ENCODE peak calls at places on chromosomes 16 and 17, in nine cellular contexts. One of them, this sample, is unnamed.

GRCh38 chr16:9048302-9048700 is 43.1 kb upstream of the HAPSTR1 start:
- DNase-seq in HepG2: no peak
- DNase-seq in A549: no peak
- DNase-seq in mammary epithelial cell: no peak
- DNase-seq in RWPE2: no peak
- DNase-seq in psoas muscle: no peak
- DNase-seq in CD8-positive, alpha-beta T cell: no peak
- DNase-seq in AG04450: no peak
- DNase-seq in coronary artery: no peak
- DNase-seq in this sample: no peak

GRCh38 chr17:45342871-45343526 is 26.2 kb upstream of the MAP3K14 start:
- DNase-seq in HepG2: no peak
- DNase-seq in A549: no peak
- DNase-seq in mammary epithelial cell: no peak
- DNase-seq in RWPE2: no peak
- DNase-seq in psoas muscle: no peak
- DNase-seq in CD8-positive, alpha-beta T cell: no peak
- DNase-seq in AG04450: no peak
- DNase-seq in coronary artery: no peak
- DNase-seq in this sample: no peak

GRCh38 chr16:74568961-74569631 is 37.8 kb downstream of the GLG1 start:
- DNase-seq in HepG2: no peak
- DNase-seq in A549: no peak
- DNase-seq in mammary epithelial cell: peak; percentile 73
- DNase-seq in RWPE2: no peak
- DNase-seq in psoas muscle: no peak
- DNase-seq in CD8-positive, alpha-beta T cell: no peak
- DNase-seq in AG04450: no peak
- DNase-seq in coronary artery: no peak
- DNase-seq in this sample: no peak

GRCh38 chr17:31433091-31433790 is 41.8 kb downstream of the RAB11FIP4 start:
- DNase-seq in HepG2: no peak
- DNase-seq in A549: no peak
- DNase-seq in mammary epithelial cell: no peak
- DNase-seq in RWPE2: no peak
- DNase-seq in psoas muscle: no peak
- DNase-seq in CD8-positive, alpha-beta T cell: peak; percentile 55
- DNase-seq in AG04450: no peak
- DNase-seq in coronary artery: no peak
- DNase-seq in this sample: no peak

GRCh38 chr17:69523252-69523861 is 108.9 kb downstream of the MAP2K6 start:
- DNase-seq in HepG2: peak; percentile 58
- DNase-seq in A549: peak; percentile 28
- DNase-seq in mammary epithelial cell: peak; percentile 44
- DNase-seq in RWPE2: no peak
- DNase-seq in psoas muscle: no peak
- DNase-seq in CD8-positive, alpha-beta T cell: no peak
- DNase-seq in AG04450: peak; percentile 24
- DNase-seq in coronary artery: no peak
- DNase-seq in this sample: no peak

GRCh38 chr16:68508641-68509240 is 30.4 kb upstream of the ZFP90 start:
- DNase-seq in HepG2: no peak
- DNase-seq in A549: no peak
- DNase-seq in mammary epithelial cell: no peak
- DNase-seq in RWPE2: no peak
- DNase-seq in psoas muscle: no peak
- DNase-seq in CD8-positive, alpha-beta T cell: no peak
- DNase-seq in AG04450: no peak
- DNase-seq in coronary artery: no peak
- DNase-seq in this sample: no peak

GRCh38 chr17:82596316-82596715 is 51.9 kb downstream of the WDR45B start:
- DNase-seq in HepG2: no peak
- DNase-seq in A549: no peak
- DNase-seq in mammary epithelial cell: no peak
- DNase-seq in RWPE2: no peak
- DNase-seq in psoas muscle: no peak
- DNase-seq in CD8-positive, alpha-beta T cell: no peak
- DNase-seq in AG04450: no peak
- DNase-seq in coronary artery: no peak
- DNase-seq in this sample: no peak

GRCh38 chr16:88282221-88283041 is 100.3 kb upstream of the ZNF469 start:
- DNase-seq in HepG2: no peak
- DNase-seq in A549: no peak
- DNase-seq in mammary epithelial cell: peak; percentile 79
- DNase-seq in RWPE2: no peak
- DNase-seq in psoas muscle: no peak
- DNase-seq in CD8-positive, alpha-beta T cell: no peak
- DNase-seq in AG04450: peak; percentile 21
- DNase-seq in coronary artery: no peak
- DNase-seq in this sample: no peak

GRCh38 chr16:78925071-78925714 is 675.3 kb downstream of the MAF start:
- DNase-seq in HepG2: peak; percentile 24
- DNase-seq in A549: peak; percentile 16
- DNase-seq in mammary epithelial cell: no peak
- DNase-seq in RWPE2: no peak
- DNase-seq in psoas muscle: peak; percentile 26
- DNase-seq in CD8-positive, alpha-beta T cell: no peak
- DNase-seq in AG04450: no peak
- DNase-seq in coronary artery: no peak
- DNase-seq in this sample: no peak

GRCh38 chr16:46859719-46860152 is 24.4 kb upstream of the GPT2 start:
- DNase-seq in HepG2: peak; percentile 82
- DNase-seq in A549: peak; percentile 80
- DNase-seq in mammary epithelial cell: peak; percentile 95
- DNase-seq in RWPE2: peak; percentile 94
- DNase-seq in psoas muscle: peak; percentile 44
- DNase-seq in CD8-positive, alpha-beta T cell: no peak
- DNase-seq in AG04450: peak; percentile 52
- DNase-seq in coronary artery: no peak
- DNase-seq in this sample: no peak

GRCh38 chr16:79653337-79654000 is 52.9 kb upstream of the MAF start:
- DNase-seq in HepG2: no peak
- DNase-seq in A549: no peak
- DNase-seq in mammary epithelial cell: no peak
- DNase-seq in RWPE2: no peak
- DNase-seq in psoas muscle: peak; percentile 35
- DNase-seq in CD8-positive, alpha-beta T cell: no peak
- DNase-seq in AG04450: no peak
- DNase-seq in coronary artery: no peak
- DNase-seq in this sample: no peak

GRCh38 chr16:67236551-67237395 is 9.8 kb downstream of the TMEM208 start:
- DNase-seq in HepG2: peak; percentile 46
- DNase-seq in A549: peak; percentile 75
- DNase-seq in mammary epithelial cell: peak; percentile 71
- DNase-seq in RWPE2: peak; percentile 85
- DNase-seq in psoas muscle: peak; percentile 73
- DNase-seq in CD8-positive, alpha-beta T cell: peak; percentile 59
- DNase-seq in AG04450: no peak
- DNase-seq in coronary artery: peak; percentile 74
- DNase-seq in this sample: no peak

DNA sequence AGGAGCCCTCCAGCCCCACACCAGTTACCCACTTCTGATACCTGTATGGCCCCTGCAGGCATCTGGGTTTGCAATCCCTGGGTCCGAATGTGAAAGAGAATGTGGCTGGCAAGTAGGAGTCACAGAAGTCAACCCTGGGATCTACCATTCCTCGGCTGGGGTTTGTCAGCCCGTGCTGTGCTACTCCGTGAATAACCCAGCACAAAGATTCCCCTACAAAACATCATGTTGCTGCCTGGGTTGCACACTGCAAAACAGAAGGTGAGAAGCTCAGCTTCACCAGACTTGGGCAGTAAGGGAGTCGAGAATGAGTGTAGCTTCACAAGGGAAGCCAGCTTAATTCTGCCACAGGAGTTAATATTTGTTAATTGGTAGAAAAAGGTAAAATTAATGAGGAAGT is 137.1 kb downstream of the ZFHX3 start:
- DNase-seq in HepG2: no peak
- DNase-seq in A549: no peak
- DNase-seq in mammary epithelial cell: no peak
- DNase-seq in RWPE2: no peak
- DNase-seq in psoas muscle: no peak
- DNase-seq in CD8-positive, alpha-beta T cell: no peak
- DNase-seq in AG04450: no peak
- DNase-seq in coronary artery: no peak
- DNase-seq in this sample: no peak
- H3K27ac ChIP-seq in HepG2: no peak overlapping the region
- H3K27ac ChIP-seq in A549: no peak overlapping the region
- H3K27ac ChIP-seq in mammary epithelial cell: no peak overlapping the region
- H3K27ac ChIP-seq in RWPE2: no peak overlapping the region
- H3K27ac ChIP-seq in psoas muscle: no peak overlapping the region
- H3K27ac ChIP-seq in CD8-positive, alpha-beta T cell: no peak overlapping the region
- H3K27ac ChIP-seq in AG04450: no peak overlapping the region
- H3K27ac ChIP-seq in coronary artery: no peak overlapping the region
- H3K27ac ChIP-seq in this sample: no peak overlapping the region

GRCh38 chr17:3893720-3894116 is 865 bp upstream of the CAMKK1 start:
- DNase-seq in HepG2: no peak
- DNase-seq in A549: no peak
- DNase-seq in mammary epithelial cell: no peak
- DNase-seq in RWPE2: no peak
- DNase-seq in psoas muscle: no peak
- DNase-seq in CD8-positive, alpha-beta T cell: no peak
- DNase-seq in AG04450: no peak
- DNase-seq in coronary artery: no peak
- DNase-seq in this sample: no peak
- H3K4me3 ChIP-seq in HepG2: no peak overlapping the region
- H3K4me3 ChIP-seq in A549: peak overlapping the region; percentile 79
- H3K4me3 ChIP-seq in mammary epithelial cell: peak overlapping the region; percentile 57
- H3K4me3 ChIP-seq in RWPE2: no peak overlapping the region
- H3K4me3 ChIP-seq in psoas muscle: peak overlapping the region; percentile 80
- H3K4me3 ChIP-seq in CD8-positive, alpha-beta T cell: peak overlapping the region; percentile 79
- H3K4me3 ChIP-seq in AG04450: no peak overlapping the region
- H3K4me3 ChIP-seq in coronary artery: peak overlapping the region; percentile 76
- H3K4me3 ChIP-seq in this sample: peak overlapping the region; percentile 76

DNA sequence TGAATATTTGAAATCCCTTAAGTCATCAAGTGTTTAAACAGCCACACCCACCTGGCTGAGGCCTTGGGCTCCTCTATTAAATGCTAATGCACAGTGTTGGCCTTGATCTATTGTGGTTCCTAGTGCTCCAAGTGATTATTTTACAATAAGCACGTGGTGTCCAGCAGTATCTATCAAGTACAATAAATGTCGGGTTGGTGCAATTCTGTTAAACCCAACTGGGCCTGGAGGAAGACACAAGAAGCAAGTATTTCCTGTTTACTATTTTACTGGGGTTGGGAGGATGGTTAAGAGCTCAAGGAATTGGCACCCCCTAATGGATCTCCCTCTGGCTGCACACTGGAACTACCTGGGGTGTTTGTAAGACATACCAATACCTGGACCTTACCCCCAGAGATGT is 72.1 kb upstream of the HNF1B start:
- DNase-seq in HepG2: no peak
- DNase-seq in A549: no peak
- DNase-seq in mammary epithelial cell: no peak
- DNase-seq in RWPE2: no peak
- DNase-seq in psoas muscle: no peak
- DNase-seq in CD8-positive, alpha-beta T cell: no peak
- DNase-seq in AG04450: no peak
- DNase-seq in coronary artery: no peak
- DNase-seq in this sample: no peak
- TF ChIP-seq CTCF in HepG2: no peak
- TF ChIP-seq CTCF in A549: no peak
- TF ChIP-seq CTCF in mammary epithelial cell: no peak
- TF ChIP-seq CTCF in RWPE2: no peak
- TF ChIP-seq CTCF in psoas muscle: no peak
- TF ChIP-seq CTCF in CD8-positive, alpha-beta T cell: no peak
- TF ChIP-seq CTCF in AG04450: no peak
- TF ChIP-seq CTCF in coronary artery: no peak
- TF ChIP-seq CTCF in this sample: no peak

DNA sequence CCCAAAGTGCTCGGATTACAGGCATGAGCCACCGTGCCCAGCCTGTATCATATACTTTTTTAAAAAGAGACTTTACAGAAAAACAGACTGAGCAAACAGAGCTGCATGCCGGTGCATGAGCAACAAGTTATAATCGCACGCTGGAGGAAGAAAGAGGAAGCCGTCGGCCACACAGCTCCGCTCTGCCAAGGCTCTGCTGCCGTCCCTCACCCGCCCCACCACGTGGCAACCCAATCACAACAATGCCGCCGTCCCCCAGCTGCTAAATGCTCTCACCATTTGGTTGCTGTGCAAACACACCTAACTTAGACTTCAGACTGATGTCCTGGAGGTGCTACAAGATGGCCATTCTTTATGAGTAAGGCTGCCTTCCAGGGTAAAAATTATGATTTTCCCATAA is 83.5 kb downstream of the ADCY9 start:
- DNase-seq in HepG2: no peak
- DNase-seq in A549: no peak
- DNase-seq in mammary epithelial cell: no peak
- DNase-seq in RWPE2: no peak
- DNase-seq in psoas muscle: peak; percentile 44
- DNase-seq in CD8-positive, alpha-beta T cell: peak; percentile 28
- DNase-seq in AG04450: no peak
- DNase-seq in coronary artery: no peak
- DNase-seq in this sample: no peak
- H3K27ac ChIP-seq in HepG2: no peak overlapping the region
- H3K27ac ChIP-seq in A549: no peak overlapping the region
- H3K27ac ChIP-seq in mammary epithelial cell: no peak overlapping the region
- H3K27ac ChIP-seq in RWPE2: no peak overlapping the region
- H3K27ac ChIP-seq in psoas muscle: peak overlapping the region; percentile 61
- H3K27ac ChIP-seq in CD8-positive, alpha-beta T cell: no peak overlapping the region
- H3K27ac ChIP-seq in AG04450: peak overlapping the region; percentile 21
- H3K27ac ChIP-seq in coronary artery: no peak overlapping the region
- H3K27ac ChIP-seq in this sample: no peak overlapping the region

GRCh38 chr17:81063488-81064093 is 28.6 kb downstream of the BAIAP2 start:
- DNase-seq in HepG2: no peak
- DNase-seq in A549: no peak
- DNase-seq in mammary epithelial cell: no peak
- DNase-seq in RWPE2: no peak
- DNase-seq in psoas muscle: no peak
- DNase-seq in CD8-positive, alpha-beta T cell: no peak
- DNase-seq in AG04450: no peak
- DNase-seq in coronary artery: no peak
- DNase-seq in this sample: no peak
- H3K4me3 ChIP-seq in HepG2: no peak overlapping the region
- H3K4me3 ChIP-seq in A549: no peak overlapping the region
- H3K4me3 ChIP-seq in mammary epithelial cell: no peak overlapping the region
- H3K4me3 ChIP-seq in RWPE2: no peak overlapping the region
- H3K4me3 ChIP-seq in psoas muscle: no peak overlapping the region
- H3K4me3 ChIP-seq in CD8-positive, alpha-beta T cell: no peak overlapping the region
- H3K4me3 ChIP-seq in AG04450: no peak overlapping the region
- H3K4me3 ChIP-seq in coronary artery: no peak overlapping the region
- H3K4me3 ChIP-seq in this sample: no peak overlapping the region